ENCODE peak calls at places on chromosome 1, in five cellular contexts. T is mucosa of descending colon, N is T-helper 17 cell, U is upper lobe of left lung, F is psoas muscle. A is an unnamed sample. For H3K9me3, the result is how much of the 10 kb centered on the place peaks cover.

GRCh38 chr1:73092383-73092782 is 810.0 kb upstream of the NEGR1 start:
- DNase-seq in T (no peak), N (no peak), U (no peak), F (no peak), A (no peak)

GRCh38 chr1:22846453-22846852 is 126.2 kb downstream of the LACTBL1 start:
- DNase-seq in T (no peak), N (no peak), F (peak), U (no peak), A (no peak)

GRCh38 chr1:31689821-31690220 is 14.0 kb downstream of the COL16A1 start:
- DNase-seq in U (no peak), T (no peak), N (no peak), F (no peak), A (no peak)

GRCh38 chr1:225460737-225461532 is 33.1 kb upstream of the LBR start:
- DNase-seq in N (no peak), F (peak), U (no peak), T (no peak), A (no peak)

GRCh38 chr1:159831696-159832225 is 5.1 kb downstream of the SLAMF8 start:
- DNase-seq in T (no peak), F (no peak), U (no peak), N (no peak), A (no peak)

GRCh38 chr1:22414244-22414751 is 37.4 kb upstream of the ZBTB40 start:
- DNase-seq in N (no peak), F (no peak), U (no peak), T (no peak), A (no peak)

GRCh38 chr1:19038096-19038495 is 81.6 kb upstream of the IFFO2 start:
- DNase-seq in T (no peak), N (no peak), U (no peak), F (no peak), A (no peak)

GRCh38 chr1:157781048-157781447 is 4.1 kb upstream of the FCRL2 start:
- DNase-seq in U (no peak), T (no peak), N (no peak), F (no peak), A (no peak)

GRCh38 chr1:155196103-155196892 is 11.4 kb downstream of the THBS3 start:
- DNase-seq in U (no peak), F (peak), N (no peak), T (peak), A (no peak)

GRCh38 chr1:38814444-38814983 is 45.1 kb downstream of the RRAGC start:
- DNase-seq in U (no peak), N (no peak), F (no peak), T (no peak), A (no peak)

GRCh38 chr1:35575401-35575958 is 2.4 kb downstream of the TFAP2E start:
- DNase-seq in U (no peak), F (no peak), T (no peak), N (no peak), A (no peak)

GRCh38 chr1:232186936-232187335 is 443.0 kb downstream of the SIPA1L2 start:
- DNase-seq in N (no peak), U (no peak), F (no peak), T (no peak), A (no peak)

GRCh38 chr1:182740120-182740519 is 49.5 kb upstream of the NPL start:
- DNase-seq in N (no peak), T (no peak), F (no peak), U (no peak), A (no peak)

GRCh38 chr1:218659911-218660677 is 315.0 kb downstream of the TGFB2 start:
- DNase-seq in U (no peak), N (no peak), T (no peak), F (no peak), A (no peak)

DNA sequence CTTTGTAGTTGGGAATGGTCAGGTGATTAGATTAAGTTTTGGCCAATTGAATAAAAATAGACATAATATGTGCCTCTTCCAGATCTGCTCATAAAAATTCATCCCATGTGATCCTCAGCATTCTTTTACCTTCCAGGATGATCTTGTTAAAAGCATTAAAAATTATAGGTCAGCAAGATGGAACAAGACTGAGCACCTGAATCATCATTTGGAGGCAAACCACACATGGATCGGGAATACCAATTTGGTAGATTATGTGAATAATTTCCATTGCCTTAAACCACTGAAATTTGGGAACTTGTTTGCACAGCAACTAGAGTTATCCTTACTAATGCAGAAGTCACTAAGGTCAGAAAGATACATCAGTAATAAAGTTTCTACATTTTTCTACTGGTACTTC is 681.4 kb upstream of the ADGRL2 start:
- DNase-seq in F (no peak), U (no peak), N (no peak), T (no peak), A (no peak)
- H3K9me3 ChIP-seq in F (under half), U (under half), N (under half), T (under half), A (under half)

GRCh38 chr1:239307886-239308285 is 78.5 kb upstream of the CHRM3 start:
- DNase-seq in N (no peak), U (no peak), T (no peak), F (no peak), A (no peak)

GRCh38 chr1:239302716-239303115 is 83.7 kb upstream of the CHRM3 start:
- DNase-seq in F (no peak), T (no peak), U (no peak), N (no peak), A (no peak)

GRCh38 chr1:239308701-239309333 is 77.6 kb upstream of the CHRM3 start:
- DNase-seq in T (no peak), F (peak), N (no peak), U (no peak), A (peak)

GRCh38 chr1:239303289-239303688 is 83.1 kb upstream of the CHRM3 start:
- DNase-seq in U (no peak), F (no peak), N (no peak), T (no peak), A (no peak)

DNA sequence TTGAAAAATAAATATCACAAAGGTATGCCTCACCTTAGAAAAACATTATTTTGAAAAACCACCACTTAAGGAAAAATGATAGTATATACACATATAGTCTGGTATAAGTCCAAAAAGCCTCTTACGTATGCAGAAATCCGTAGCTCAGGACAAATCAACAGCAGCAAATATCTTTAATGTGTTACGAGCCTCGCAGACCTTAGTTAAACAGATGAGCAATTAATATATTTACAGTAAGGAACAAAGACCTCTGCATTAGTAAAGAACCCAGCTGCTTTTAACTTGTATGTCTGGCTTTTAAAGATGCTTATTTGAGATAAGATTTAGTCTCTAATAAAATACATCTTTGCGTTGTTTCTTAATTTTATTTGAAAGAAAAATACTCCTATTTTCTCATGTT is 79.9 kb upstream of the CHRM3 start:
- DNase-seq in U (no peak), N (no peak), T (no peak), F (no peak), A (no peak)
- H3K9me3 ChIP-seq in U (under half), N (under half), T (under half), F (under half), A (under half)

DNA sequence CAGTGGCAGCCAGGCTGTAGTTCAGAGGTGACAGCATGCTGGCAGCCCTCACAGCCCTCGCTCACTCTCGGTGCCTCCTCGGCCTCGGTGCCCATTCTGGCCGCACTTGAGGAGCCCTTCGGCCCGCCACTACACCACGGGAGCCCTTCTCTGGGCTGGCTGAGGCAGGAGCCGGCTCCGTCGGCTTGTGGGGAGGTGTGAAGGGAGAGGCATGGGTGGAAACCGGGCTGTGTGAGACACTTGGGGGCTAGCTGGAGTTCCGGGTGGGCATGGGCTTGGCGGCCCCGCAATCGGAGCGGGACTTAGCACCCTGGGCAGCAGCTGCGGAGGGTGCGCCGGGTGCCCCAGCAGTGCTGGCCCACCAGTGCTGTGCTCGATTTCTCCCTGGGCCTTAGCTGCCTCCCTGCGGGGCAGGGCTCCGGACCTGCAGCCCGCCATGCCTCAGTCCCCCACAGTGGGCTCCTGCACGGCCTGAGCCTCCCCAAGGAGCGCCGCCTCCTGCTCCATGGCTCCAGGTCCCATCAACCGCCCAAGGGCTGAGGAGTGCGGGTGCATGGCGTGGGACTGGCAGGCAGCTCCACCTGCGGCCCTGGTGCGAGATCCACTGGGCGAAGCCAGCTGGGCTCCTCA is 396.8 kb downstream of the FAM72C start:
- DNase-seq in U (peak), T (peak), F (no peak), N (no peak), A (no peak)
- H3K9me3 ChIP-seq in U (under half), T (under half), F (under half), N (under half), A (under half)

GRCh38 chr1:197100677-197101076 is 33.6 kb upstream of the F13B start:
- DNase-seq in N (no peak), U (no peak), T (no peak), F (no peak), A (no peak)
- H3K9me3 ChIP-seq in N (under half), U (under half), T (under half), F (under half), A (under half)

GRCh38 chr1:248686815-248687214 is 15.8 kb downstream of the OR14I1 start:
- DNase-seq in N (no peak), T (no peak), F (no peak), U (no peak), A (no peak)

GRCh38 chr1:248691567-248692155 is 10.9 kb downstream of the OR14I1 start:
- DNase-seq in T (no peak), N (no peak), F (no peak), U (peak), A (no peak)

DNA sequence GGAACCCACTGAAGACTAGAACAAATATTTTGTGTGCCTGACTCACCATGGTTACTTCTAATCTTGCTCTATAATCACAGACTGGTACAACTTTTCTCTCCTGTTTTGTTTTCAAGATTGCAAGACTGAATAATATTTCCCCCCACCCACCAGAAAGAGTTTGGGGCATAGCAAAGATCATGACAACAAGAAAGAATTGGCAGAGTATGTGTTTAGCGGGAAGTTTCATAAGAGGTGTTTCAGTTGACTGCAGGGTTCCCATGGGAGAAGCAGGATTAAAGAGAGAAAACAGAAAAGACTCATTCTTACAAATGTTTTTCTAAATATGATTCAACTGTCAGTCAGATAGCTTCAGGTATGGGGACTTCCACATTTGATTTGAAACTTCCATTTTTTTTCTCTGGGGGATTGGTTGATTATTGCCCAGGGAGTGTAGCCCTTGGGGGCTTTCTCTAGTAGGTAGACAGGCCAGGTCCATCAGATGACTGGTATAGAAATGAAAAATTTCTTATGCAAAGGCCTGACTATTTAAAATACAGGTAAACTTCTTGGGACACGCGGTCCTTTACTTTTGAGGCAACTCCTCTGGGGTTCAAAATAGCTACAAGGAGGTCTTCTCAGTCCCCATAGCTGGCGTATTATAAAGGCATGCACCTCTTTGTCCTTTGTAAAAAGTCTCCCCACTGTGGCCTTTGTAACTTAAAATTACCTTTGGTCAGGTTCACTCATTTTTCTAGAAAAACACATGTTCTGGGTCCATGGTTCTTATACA is 13.9 kb downstream of the OR14I1 start:
- DNase-seq in N (no peak), U (no peak), T (no peak), F (no peak), A (no peak)
- H3K9me3 ChIP-seq in N (under half), U (under half), T (under half), F (under half), A (under half)

GRCh38 chr1:8752921-8753713 is 64.3 kb downstream of the RERE start:
- DNase-seq in U (no peak), N (no peak), T (no peak), F (no peak), A (no peak)
- H3K9me3 ChIP-seq in U (under half), N (under half), T (under half), F (under half), A (under half)

DNA sequence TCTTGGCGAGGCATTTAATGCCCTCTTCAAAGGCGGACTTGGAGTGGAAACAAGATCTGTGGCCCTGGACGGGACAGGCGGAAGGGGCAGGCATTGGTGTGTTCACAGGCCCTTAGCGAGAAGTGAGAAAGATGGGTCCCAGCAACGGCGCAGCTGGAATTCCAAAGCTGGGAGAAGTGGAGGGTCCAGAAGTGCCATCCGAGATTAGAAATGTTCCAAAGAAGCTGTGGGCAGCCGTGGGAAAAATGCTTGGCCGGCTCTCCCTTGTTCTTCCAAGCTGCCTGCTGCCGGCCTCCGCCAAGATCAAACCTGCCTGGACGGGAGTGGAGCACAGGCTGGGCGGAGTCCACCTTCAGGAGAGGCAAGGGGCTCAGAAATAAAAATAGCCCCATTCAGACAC is 69.4 kb upstream of the ACTRT2 start:
- DNase-seq in N (no peak), U (no peak), F (peak), T (peak), A (no peak)
- H3K9me3 ChIP-seq in N (under half), U (under half), F (under half), T (under half), A (under half)

GRCh38 chr1:83114136-83114834 is 884.6 kb downstream of the TTLL7 start:
- DNase-seq in N (no peak), U (no peak), T (no peak), F (no peak), A (no peak)

GRCh38 chr1:83109692-83110091 is 889.2 kb downstream of the TTLL7 start:
- DNase-seq in F (no peak), T (no peak), N (no peak), U (no peak), A (no peak)

GRCh38 chr1:83110156-83110555 is 888.8 kb downstream of the TTLL7 start:
- DNase-seq in F (no peak), U (no peak), T (no peak), N (no peak), A (no peak)

GRCh38 chr1:83113686-83114085 is 885.2 kb downstream of the TTLL7 start:
- DNase-seq in N (no peak), U (no peak), T (no peak), F (no peak), A (no peak)

DNA sequence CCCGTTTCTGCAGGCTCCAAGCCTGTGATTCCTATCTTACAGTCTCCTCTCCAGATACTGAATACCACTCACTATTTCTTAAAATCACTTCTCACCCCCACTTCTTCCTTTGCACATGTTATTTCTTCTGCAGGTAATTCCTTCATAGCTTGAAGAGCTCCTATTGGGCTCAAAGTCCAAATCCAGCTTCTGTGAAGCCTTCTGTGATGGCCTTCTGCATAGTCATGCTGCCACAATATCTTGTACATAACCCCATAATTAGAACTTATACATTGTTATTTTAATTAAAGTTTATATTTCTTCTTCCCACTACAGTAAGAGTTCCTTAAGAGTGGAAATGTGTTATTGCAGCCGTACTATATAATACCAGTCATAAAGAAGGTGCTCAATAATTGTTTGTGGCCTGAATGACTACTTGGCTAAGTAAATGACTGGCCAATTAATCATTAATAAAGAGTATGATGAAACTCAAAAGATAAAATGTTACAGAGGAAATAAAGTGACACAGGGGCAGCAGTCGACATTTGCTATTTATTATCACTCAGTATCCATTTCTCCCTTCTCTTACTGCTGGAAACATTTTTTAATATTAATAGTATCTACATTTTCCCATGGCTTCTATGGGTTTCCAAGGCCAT is 886.6 kb downstream of the TTLL7 start:
- DNase-seq in T (no peak), N (no peak), F (no peak), U (no peak), A (no peak)
- H3K9me3 ChIP-seq in T (under half), N (under half), F (under half), U (under half), A (under half)

DNA sequence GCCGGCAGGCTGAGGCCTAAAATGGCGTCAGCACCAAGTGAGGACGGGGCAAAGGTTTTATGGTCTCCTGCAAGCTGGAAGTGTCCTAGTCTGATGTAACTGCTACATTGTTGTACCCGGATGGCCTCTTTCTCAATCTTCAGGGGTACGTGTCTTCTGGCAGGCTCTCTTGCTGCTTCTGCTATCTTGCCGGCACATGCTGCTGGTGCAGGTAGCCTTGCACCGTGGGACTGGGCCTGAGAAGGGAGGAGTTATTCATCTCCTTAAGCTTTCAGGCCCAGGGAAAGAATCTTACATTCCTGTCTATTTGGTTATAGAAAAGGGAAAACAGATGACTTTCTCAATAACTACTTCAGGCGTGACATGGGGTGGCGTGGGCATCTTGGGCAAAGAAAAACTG is 72.2 kb downstream of the ZNF678 start:
- DNase-seq in F (no peak), T (no peak), N (no peak), U (no peak), A (no peak)
- H3K9me3 ChIP-seq in F (under half), T (half or more), N (under half), U (under half), A (under half)

DNA sequence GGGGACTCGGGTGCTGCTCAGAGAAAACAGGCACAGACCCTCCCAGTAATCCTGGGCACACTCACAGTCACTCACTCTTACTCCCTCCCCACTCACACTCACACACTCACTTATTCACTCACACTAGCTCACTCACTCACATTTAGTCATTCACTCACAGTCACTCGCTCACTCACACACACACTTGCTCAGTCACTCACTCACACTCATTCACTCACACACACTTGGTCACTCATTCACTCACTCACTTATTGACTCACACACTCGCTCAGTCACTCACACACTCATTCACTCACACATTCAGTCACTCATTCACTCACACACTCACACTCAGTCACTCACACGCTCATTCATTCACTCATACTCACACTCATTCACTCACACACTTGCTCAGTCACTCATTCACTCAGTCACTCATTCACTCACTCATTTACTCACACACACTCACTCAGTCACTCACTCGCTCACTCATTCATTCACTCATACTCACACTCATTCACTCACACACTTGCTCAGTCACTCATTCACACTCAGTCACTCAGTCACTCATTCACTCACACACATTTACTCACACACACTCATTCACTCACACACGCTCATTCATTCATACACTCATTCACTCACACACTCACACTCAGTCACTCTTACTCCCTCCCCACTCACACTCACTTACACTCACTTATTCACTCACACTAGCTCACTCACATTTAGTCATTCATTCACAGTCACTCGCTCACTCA is 164.2 kb upstream of the C1orf174 start:
- DNase-seq in T (no peak), F (no peak), N (no peak), U (no peak), A (no peak)
- H3K9me3 ChIP-seq in T (under half), F (under half), N (under half), U (under half), A (under half)

A was measured in iPS DF 6.9.